ENCODE peak calls at places on chromosomes 13 and 19, in four cellular contexts. K is H1, Q is GM12878, G is K562. Z is an unnamed sample.

GRCh38 chr13:68145852-68146251 is 915.7 kb upstream of the PCDH9 start:
- DNase-seq in K (no peak), Q (no peak), G (no peak), Z (no peak)

GRCh38 chr19:30602661-30603322 is 230.6 kb downstream of the ZNF536 start:
- DNase-seq in G (no peak), K (peak; percentile 13), Q (no peak), Z (no peak)

GRCh38 chr13:107866666-107867623 is 348.4 kb downstream of the LIG4 start:
- DNase-seq in Q (no peak), G (peak; percentile 90), K (peak; percentile 63), Z (peak; percentile 66)

GRCh38 chr13:105538346-105538745 is 997.1 kb downstream of the EFNB2 start:
- DNase-seq in Q (no peak), K (no peak), G (no peak), Z (no peak)

GRCh38 chr13:46633416-46633815 is 80.4 kb downstream of the LRCH1 start:
- DNase-seq in K (no peak), G (no peak), Q (no peak), Z (peak; percentile 88)

GRCh38 chr19:33819875-33820781 is 23.5 kb downstream of the KCTD15 start:
- DNase-seq in K (peak; percentile 89), G (peak; percentile 76), Q (no peak), Z (peak; percentile 12)

GRCh38 chr19:31316201-31316951 is 32.9 kb downstream of the TSHZ3 start:
- DNase-seq in Q (no peak), K (no peak), G (no peak), Z (peak; percentile 61)

GRCh38 chr19:16754207-16754806 is 34.7 kb downstream of the NWD1 start:
- DNase-seq in Q (no peak), G (no peak), K (no peak), Z (no peak)

GRCh38 chr19:39752390-39752789 is 14.6 kb upstream of the CLC start:
- DNase-seq in G (no peak), K (no peak), Q (no peak), Z (no peak)

GRCh38 chr13:98771838-98772611 is 19.6 kb upstream of the SLC15A1 start:
- DNase-seq in K (no peak), G (no peak), Q (no peak), Z (no peak)

DNA sequence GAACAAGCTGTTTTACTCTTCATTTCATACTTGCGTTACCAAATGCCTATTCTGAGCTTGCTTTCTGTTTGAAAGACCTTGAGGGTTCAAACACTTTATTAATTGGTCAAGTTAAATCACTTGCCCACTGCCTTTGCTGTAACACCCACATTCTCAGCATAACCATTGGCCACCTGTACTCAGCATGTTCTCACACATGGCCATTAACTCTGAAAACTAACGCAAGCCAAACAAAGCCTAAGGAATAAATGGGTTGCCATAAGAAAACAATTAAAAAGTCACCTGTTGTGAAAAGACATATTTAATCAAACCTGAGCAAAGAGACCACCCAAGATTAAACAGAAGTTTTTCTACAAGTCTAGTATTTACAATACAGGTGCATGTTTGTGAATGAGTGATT is 517.2 kb upstream of the SPRY2 start:
- DNase-seq in Q (no peak), G (no peak), K (no peak), Z (no peak)
- TF ChIP-seq USF2 in Q (no peak), G (no peak), K (no peak), Z (no peak)

GRCh38 chr13:97100821-97101220 is 106.5 kb upstream of the OXGR1 start:
- DNase-seq in K (no peak), G (no peak), Q (no peak), Z (no peak)
- TF ChIP-seq CHD1 in K (no peak), G (no peak), Q (no peak), Z (no peak)

GRCh38 chr19:48218964-48219363 is 36.7 kb downstream of the CARD8 start:
- DNase-seq in Q (no peak), K (no peak), G (no peak), Z (peak; percentile 22)
- TF ChIP-seq USF2 in Q (no peak), K (no peak), G (no peak), Z (no peak)

GRCh38 chr13:44382635-44383145 is 9.1 kb downstream of the SERP2 start:
- DNase-seq in G (peak; percentile 88), Q (no peak), K (no peak), Z (no peak)
- TF ChIP-seq CHD1 in G (no peak), Q (no peak), K (no peak), Z (no peak)

GRCh38 chr19:45125975-45126493 is 33.1 kb downstream of the PPP1R37 start:
- DNase-seq in G (peak; percentile 82), K (peak; percentile 96), Q (no peak), Z (peak; percentile 49)
- TF ChIP-seq USF2 in G (no peak), K (no peak), Q (no peak), Z (no peak)

GRCh38 chr13:28751210-28751935 is 32.6 kb upstream of the SLC46A3 start:
- DNase-seq in Q (no peak), G (no peak), K (no peak), Z (no peak)

GRCh38 chr13:28753946-28754345 is 35.2 kb upstream of the SLC46A3 start:
- DNase-seq in G (no peak), Q (no peak), K (peak; percentile 36), Z (no peak)

GRCh38 chr13:28755546-28755870 is 36.7 kb upstream of the SLC46A3 start:
- DNase-seq in Q (no peak), G (no peak), K (no peak), Z (no peak)

GRCh38 chr13:28753208-28753892 is 34.6 kb upstream of the SLC46A3 start:
- DNase-seq in G (no peak), Q (no peak), K (peak; percentile 50), Z (peak; percentile 91)

GRCh38 chr13:28754698-28755545 is 36.2 kb upstream of the SLC46A3 start:
- DNase-seq in K (peak; percentile 57), G (peak; percentile 41), Q (no peak), Z (peak; percentile 13)
- TF ChIP-seq CHD1 in K (no peak), G (no peak), Q (no peak), Z (no peak)

GRCh38 chr19:49861127-49861526 is 6.2 kb downstream of the PNKP start:
- DNase-seq in G (no peak), Q (no peak), K (peak; percentile 63), Z (no peak)
- TF ChIP-seq USF2 in G (no peak), Q (no peak), K (no peak), Z (no peak)

GRCh38 chr19:43784981-43785808 is 4.4 kb upstream of the KCNN4 start:
- DNase-seq in K (peak; percentile 64), G (peak; percentile 90), Q (no peak), Z (peak; percentile 67)
- TF ChIP-seq CHD1 in K (no peak), G (no peak), Q (no peak), Z (no peak)

GRCh38 chr13:85619321-85619720 is 179.9 kb downstream of the SLITRK6 start:
- DNase-seq in K (no peak), Q (no peak), G (no peak), Z (no peak)
- TF ChIP-seq USF2 in K (no peak), Q (no peak), G (no peak), Z (no peak)

GRCh38 chr13:104111031-104111430 is 1044.8 kb upstream of the SLC10A2 start:
- DNase-seq in Q (no peak), G (no peak), K (no peak), Z (peak; percentile 3)

DNA sequence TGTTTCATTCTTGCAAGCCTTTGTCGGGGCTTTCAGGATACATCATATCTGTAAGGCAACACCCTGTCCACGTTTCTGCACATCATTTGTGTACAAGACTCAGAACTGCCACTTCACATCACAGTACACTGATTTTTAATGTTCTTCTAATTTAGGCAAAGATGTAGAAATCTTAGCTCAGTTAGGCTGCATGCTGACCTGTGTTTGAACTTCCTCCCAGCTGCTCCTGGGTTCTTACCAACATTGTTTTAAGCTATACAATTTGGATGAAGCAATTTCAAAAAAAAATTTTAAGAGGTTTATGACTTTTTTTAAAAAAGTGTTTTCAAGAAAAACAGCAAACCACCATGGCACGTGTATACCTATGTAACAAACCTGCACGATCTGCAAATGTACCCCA is 1047.9 kb upstream of the SLC10A2 start:
- DNase-seq in K (no peak), Q (no peak), G (no peak), Z (peak; percentile 13)
- TF ChIP-seq CHD1 in K (no peak), Q (no peak), G (no peak), Z (no peak)